ENCODE peak calls at places on chromosomes 6 and 20, in four cellular contexts. G is mammary epithelial cell, F is K562, Z is body of pancreas. T is an unnamed sample.

GRCh38 chr6:45653117-45653883 is 275.6 kb upstream of the SUPT3H start:
- DNase-seq in Z (no peak), F (no peak), G (no peak), T (no peak)

GRCh38 chr20:34215711-34216381 is 25.4 kb upstream of the ASIP start:
- DNase-seq in G (peak; percentile 61), Z (peak; percentile 90), F (peak; percentile 64), T (peak; percentile 88)

GRCh38 chr6:149332602-149333311 is 15.2 kb downstream of the TAB2 start:
- DNase-seq in F (no peak), Z (no peak), G (no peak), T (no peak)

GRCh38 chr20:64049060-64049886 is at the start of gene SOX18:
- DNase-seq in Z (no peak), F (peak; percentile 84), G (no peak), T (peak; percentile 67)

GRCh38 chr6:44104661-44105060 is 22.6 kb downstream of the MRPL14 start:
- DNase-seq in G (no peak), F (no peak), Z (no peak), T (peak; percentile 52)

GRCh38 chr20:41047279-41047974 is 18.8 kb downstream of the TOP1 start:
- DNase-seq in G (no peak), Z (no peak), F (no peak), T (no peak)

GRCh38 chr6:113457751-113458150 is 399.4 kb upstream of the MARCKS start:
- DNase-seq in G (no peak), F (no peak), Z (no peak), T (no peak)

GRCh38 chr6:151847064-151847463 is 39.6 kb downstream of the ESR1 start:
- DNase-seq in F (no peak), G (peak; percentile 45), Z (no peak), T (no peak)

GRCh38 chr20:51687071-51687470 is 81.1 kb downstream of the ATP9A start:
- DNase-seq in F (no peak), G (peak; percentile 63), Z (no peak), T (no peak)

GRCh38 chr20:51710503-51710902 is 57.7 kb downstream of the ATP9A start:
- DNase-seq in Z (no peak), G (no peak), F (no peak), T (no peak)

GRCh38 chr20:12391099-12391498 is 473.4 kb downstream of the BTBD3 start:
- DNase-seq in Z (no peak), F (no peak), G (no peak), T (no peak)

GRCh38 chr20:14721926-14722325 is 384.5 kb upstream of the FLRT3 start:
- DNase-seq in G (peak; percentile 17), F (no peak), Z (no peak), T (no peak)

GRCh38 chr20:50186151-50186885 is 4.3 kb upstream of the CEBPB start:
- DNase-seq in G (peak; percentile 68), F (peak; percentile 72), Z (peak; percentile 96), T (peak; percentile 93)

GRCh38 chr20:64136004-64136710 is 28.1 kb upstream of the MYT1 start:
- DNase-seq in F (no peak), Z (peak; percentile 0), G (no peak), T (no peak)

GRCh38 chr6:37284781-37285180 is 26.8 kb upstream of the TMEM217 start:
- DNase-seq in Z (no peak), G (no peak), F (no peak), T (no peak)

GRCh38 chr6:112337209-112337638 is 9.9 kb upstream of the RFPL4B start:
- DNase-seq in F (no peak), G (peak; percentile 52), Z (peak; percentile 49), T (no peak)

GRCh38 chr6:140105857-140106256 is 731.4 kb upstream of the CITED2 start:
- DNase-seq in F (peak; percentile 36), G (no peak), Z (no peak), T (no peak)

GRCh38 chr6:23325065-23325464 is 755.7 kb downstream of the HDGFL1 start:
- DNase-seq in F (no peak), Z (no peak), G (no peak), T (no peak)

GRCh38 chr6:12288844-12289654 is 1.1 kb upstream of the EDN1 start:
- DNase-seq in Z (peak; percentile 51), F (peak; percentile 71), G (peak; percentile 69), T (no peak)

GRCh38 chr6:1762203-1762602 is 152.5 kb downstream of the FOXC1 start:
- DNase-seq in G (peak; percentile 98), F (no peak), Z (no peak), T (no peak)

GRCh38 chr20:10023911-10024310 is 10.9 kb upstream of the ANKEF1 start:
- DNase-seq in Z (no peak), F (no peak), G (no peak), T (no peak)

GRCh38 chr20:19252670-19253120 is 40.3 kb downstream of the SLC24A3 start:
- DNase-seq in F (no peak), Z (no peak), G (no peak), T (no peak)

GRCh38 chr6:48123601-48124000 is 12.6 kb upstream of the PTCHD4 start:
- DNase-seq in G (no peak), F (no peak), Z (no peak), T (no peak)

GRCh38 chr20:1086273-1087213 is 31.9 kb upstream of the PSMF1 start:
- DNase-seq in F (no peak), Z (no peak), G (no peak), T (no peak)

DNA sequence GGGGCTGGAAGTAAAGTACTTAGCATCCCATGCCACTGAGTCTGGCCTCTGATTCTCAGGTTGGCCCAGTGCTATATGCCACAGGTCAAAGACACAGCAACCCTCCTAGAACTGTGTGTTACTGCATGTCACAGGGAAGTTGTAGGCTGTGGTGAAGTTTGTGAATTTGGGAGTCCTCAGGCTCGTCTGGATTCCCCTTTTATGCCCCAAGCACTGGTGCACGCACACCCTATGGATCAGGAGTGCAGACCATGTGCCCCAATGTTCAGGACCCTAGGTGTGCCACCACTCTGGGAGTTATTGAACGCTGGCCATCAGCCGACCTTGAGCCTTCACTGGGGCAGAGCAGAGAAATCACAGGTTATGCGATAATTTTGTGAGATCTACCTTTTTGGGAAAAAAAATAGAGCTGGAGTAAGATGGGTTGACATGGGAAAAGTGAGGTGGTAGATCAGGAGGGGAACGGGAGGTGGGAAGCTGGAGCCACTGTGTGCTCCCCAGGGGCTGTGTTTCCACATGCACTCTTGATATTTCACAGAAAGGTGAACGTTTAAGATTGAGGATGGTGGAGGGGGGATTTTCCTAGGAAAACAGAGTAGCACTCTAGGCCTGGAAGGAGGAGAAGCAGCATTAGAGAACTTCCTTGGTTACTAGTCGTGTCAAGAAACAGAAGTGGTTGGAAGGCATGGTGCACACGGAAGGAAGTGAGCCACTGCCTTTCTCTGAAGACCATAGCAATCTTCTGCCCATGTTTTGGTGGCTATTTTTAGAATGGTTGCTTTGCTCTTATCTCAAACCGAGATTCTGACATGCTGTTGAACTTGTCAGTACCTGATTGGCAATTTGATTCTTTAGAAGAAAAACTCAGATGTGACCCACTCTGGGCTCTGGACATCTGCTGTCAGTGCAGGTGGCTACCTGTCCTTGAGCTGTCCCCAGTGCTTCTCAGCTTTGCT is 44.1 kb downstream of the DUSP22 start:
- DNase-seq in F (no peak), Z (no peak), G (no peak), T (no peak)
- H3K27ac ChIP-seq in F (no peak overlapping the region), Z (no peak overlapping the region), G (no peak overlapping the region), T (no peak overlapping the region)

GRCh38 chr6:5999688-6000608 is 6.8 kb downstream of the NRN1 start:
- DNase-seq in F (no peak), G (no peak), Z (no peak), T (no peak)

GRCh38 chr6:6003334-6004146 is 3.2 kb downstream of the NRN1 start:
- DNase-seq in G (peak; percentile 38), Z (no peak), F (no peak), T (peak; percentile 60)

GRCh38 chr6:6002809-6003333 is 3.9 kb downstream of the NRN1 start:
- DNase-seq in G (no peak), Z (no peak), F (no peak), T (no peak)

GRCh38 chr6:6002005-6002808 is 4.5 kb downstream of the NRN1 start:
- DNase-seq in G (no peak), F (no peak), Z (no peak), T (no peak)

GRCh38 chr6:6001443-6001842 is 5.3 kb downstream of the NRN1 start:
- DNase-seq in Z (no peak), F (no peak), G (no peak), T (no peak)
- H3K27me3 ChIP-seq in Z (peaks cover 87% of the 10 kb centered on the region), F (peaks cover 83% of the 10 kb centered on the region), G (peaks cover 77% of the 10 kb centered on the region), T (peaks cover 69% of the 10 kb centered on the region)

GRCh38 chr20:3472105-3472504 is 1.3 kb downstream of the ATRN start:
- DNase-seq in Z (no peak), F (no peak), G (no peak), T (no peak)
- H3K4me3 ChIP-seq in Z (peak overlapping the region; percentile 83), F (peak overlapping the region; percentile 83), G (peak overlapping the region; percentile 89), T (peak overlapping the region; percentile 97)

GRCh38 chr6:41120058-41120457 is 34.1 kb downstream of the TREML1 start:
- DNase-seq in G (peak; percentile 62), F (no peak), Z (no peak), T (no peak)
- H3K27ac ChIP-seq in G (peak overlapping the region; percentile 6), F (no peak overlapping the region), Z (no peak overlapping the region), T (no peak overlapping the region)

DNA sequence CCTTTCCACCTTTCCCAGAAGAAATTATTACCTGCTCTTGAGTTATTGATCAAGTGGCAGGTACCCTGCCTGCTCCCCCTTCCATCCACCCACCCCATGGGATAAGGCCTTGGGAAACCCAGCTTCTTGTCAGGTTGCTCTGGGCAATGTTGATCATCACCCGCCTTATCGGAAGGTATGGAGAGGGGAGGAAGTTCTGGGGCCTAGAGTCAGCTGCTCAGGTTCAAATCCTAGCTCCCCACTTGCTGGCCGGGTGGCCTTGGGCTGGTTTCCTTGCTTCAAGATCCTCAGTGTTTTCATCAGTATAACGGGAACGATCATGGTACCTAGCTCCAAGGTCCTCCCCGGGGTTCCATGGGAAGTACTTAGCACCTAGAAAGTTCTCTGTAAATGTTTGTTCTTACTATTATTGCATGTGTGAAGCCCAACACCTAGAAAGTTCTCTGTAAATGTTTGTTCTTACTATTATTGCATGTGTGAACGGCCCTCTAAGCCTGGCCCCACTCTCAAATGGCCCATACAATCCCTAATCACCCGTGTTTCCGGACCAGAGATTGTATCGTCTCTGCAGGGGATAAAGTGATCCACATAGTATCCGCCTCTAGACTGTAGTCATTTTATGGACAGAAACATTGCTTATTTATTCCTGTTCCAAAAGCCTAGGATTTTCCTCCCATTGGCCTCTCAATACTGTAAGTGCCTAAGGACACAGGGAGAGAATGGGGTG is 1.1 kb upstream of the PREX1 start:
- DNase-seq in G (no peak), Z (no peak), F (peak; percentile 26), T (no peak)
- H3K27me3 ChIP-seq in G (peaks cover 16% of the 10 kb centered on the region), Z (peaks cover 7% of the 10 kb centered on the region), F (no peaks in the 10 kb centered on the region), T (no peaks in the 10 kb centered on the region)

DNA sequence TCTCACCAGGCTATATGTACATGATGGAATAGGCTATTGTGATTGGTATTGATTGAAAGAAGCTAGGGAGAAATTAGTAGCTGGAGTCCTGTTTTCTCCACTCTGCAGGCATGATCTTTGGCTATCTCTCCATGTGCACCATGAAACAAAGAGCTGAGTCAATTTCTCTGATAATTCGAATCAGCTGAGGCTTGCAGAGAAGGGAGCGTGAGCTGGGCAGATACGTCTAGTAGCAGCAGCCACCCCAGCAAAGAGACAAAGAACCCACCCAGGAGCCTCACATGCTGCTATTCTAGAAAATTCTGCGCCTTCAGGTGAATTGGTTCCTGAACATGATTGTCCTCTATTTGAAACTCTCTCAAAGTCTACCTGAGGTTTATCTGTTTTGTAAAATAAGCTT is 6.9 kb upstream of the SGK1 start:
- DNase-seq in F (no peak), G (no peak), Z (no peak), T (no peak)
- H3K4me3 ChIP-seq in F (no peak overlapping the region), G (no peak overlapping the region), Z (no peak overlapping the region), T (no peak overlapping the region)